ENCODE peak calls at places on chromosomes 7 and 10, in four cellular contexts. One of them, this sample, is unnamed.

GRCh38 chr10:65670087-65670486 is 1255.7 kb upstream of the LRRTM3 start:
- DNase-seq in neuronal stem cell: no peak
- DNase-seq in mucosa of descending colon: no peak
- DNase-seq in fibroblast of lung: peak; percentile 42
- DNase-seq in this sample: no peak

GRCh38 chr7:28768577-28769147 is 189.5 kb downstream of the TRIL start:
- DNase-seq in neuronal stem cell: no peak
- DNase-seq in fibroblast of lung: peak; percentile 50
- DNase-seq in mucosa of descending colon: no peak
- DNase-seq in this sample: no peak

GRCh38 chr7:32660936-32661335 is 165.6 kb downstream of the AVL9 start:
- DNase-seq in fibroblast of lung: no peak
- DNase-seq in mucosa of descending colon: no peak
- DNase-seq in neuronal stem cell: no peak
- DNase-seq in this sample: no peak

GRCh38 chr7:115008465-115009114 is 86.7 kb downstream of the MDFIC start:
- DNase-seq in fibroblast of lung: peak; percentile 82
- DNase-seq in mucosa of descending colon: peak; percentile 39
- DNase-seq in neuronal stem cell: no peak
- DNase-seq in this sample: no peak

GRCh38 chr7:46586406-46586805 is 665.3 kb upstream of the IGFBP3 start:
- DNase-seq in mucosa of descending colon: no peak
- DNase-seq in neuronal stem cell: no peak
- DNase-seq in fibroblast of lung: peak; percentile 69
- DNase-seq in this sample: no peak

GRCh38 chr10:87750001-87750651 is 67.9 kb downstream of the ATAD1 start:
- DNase-seq in fibroblast of lung: peak; percentile 57
- DNase-seq in mucosa of descending colon: no peak
- DNase-seq in neuronal stem cell: no peak
- DNase-seq in this sample: no peak

GRCh38 chr10:103793920-103794883 is 61.2 kb downstream of the SH3PXD2A start:
- DNase-seq in mucosa of descending colon: peak; percentile 87
- DNase-seq in neuronal stem cell: no peak
- DNase-seq in fibroblast of lung: no peak
- DNase-seq in this sample: no peak

GRCh38 chr10:1551636-1552338 is 185.5 kb downstream of the ADARB2 start:
- DNase-seq in neuronal stem cell: no peak
- DNase-seq in fibroblast of lung: no peak
- DNase-seq in mucosa of descending colon: no peak
- DNase-seq in this sample: no peak

GRCh38 chr10:101766306-101766705 is 9.6 kb downstream of the FGF8 start:
- DNase-seq in mucosa of descending colon: no peak
- DNase-seq in neuronal stem cell: no peak
- DNase-seq in fibroblast of lung: no peak
- DNase-seq in this sample: no peak

GRCh38 chr10:99711129-99711719 is 20.7 kb downstream of the COX15 start:
- DNase-seq in neuronal stem cell: no peak
- DNase-seq in fibroblast of lung: peak; percentile 76
- DNase-seq in mucosa of descending colon: peak; percentile 81
- DNase-seq in this sample: no peak

GRCh38 chr10:43857206-43857952 is 208.7 kb upstream of the ZNF32 start:
- DNase-seq in fibroblast of lung: peak; percentile 85
- DNase-seq in mucosa of descending colon: no peak
- DNase-seq in neuronal stem cell: no peak
- DNase-seq in this sample: no peak

GRCh38 chr7:6430271-6430940 is 17.3 kb downstream of the DAGLB start:
- DNase-seq in fibroblast of lung: peak; percentile 65
- DNase-seq in mucosa of descending colon: no peak
- DNase-seq in neuronal stem cell: no peak
- DNase-seq in this sample: no peak

GRCh38 chr7:111866787-111867186 is 304.5 kb upstream of the IMMP2L start:
- DNase-seq in neuronal stem cell: no peak
- DNase-seq in fibroblast of lung: no peak
- DNase-seq in mucosa of descending colon: no peak
- DNase-seq in this sample: no peak

GRCh38 chr7:105690286-105690915 is 109.1 kb upstream of the EFCAB10 start:
- DNase-seq in neuronal stem cell: no peak
- DNase-seq in mucosa of descending colon: no peak
- DNase-seq in fibroblast of lung: no peak
- DNase-seq in this sample: no peak

GRCh38 chr10:79090134-79090803 is 21.5 kb downstream of the ZMIZ1 start:
- DNase-seq in mucosa of descending colon: no peak
- DNase-seq in neuronal stem cell: no peak
- DNase-seq in fibroblast of lung: no peak
- DNase-seq in this sample: no peak

GRCh38 chr10:23702977-23703414 is 264.1 kb downstream of the OTUD1 start:
- DNase-seq in neuronal stem cell: peak; percentile 67
- DNase-seq in fibroblast of lung: peak; percentile 64
- DNase-seq in mucosa of descending colon: peak; percentile 59
- DNase-seq in this sample: no peak

GRCh38 chr7:45031829-45032228 is 31.8 kb downstream of the CCM2 start:
- DNase-seq in neuronal stem cell: no peak
- DNase-seq in mucosa of descending colon: no peak
- DNase-seq in fibroblast of lung: no peak
- DNase-seq in this sample: no peak

GRCh38 chr7:42856605-42856987 is 55.3 kb downstream of the C7orf25 start:
- DNase-seq in neuronal stem cell: no peak
- DNase-seq in mucosa of descending colon: no peak
- DNase-seq in fibroblast of lung: no peak
- DNase-seq in this sample: no peak

GRCh38 chr10:71604324-71605018 is 115.1 kb downstream of the C10orf105 start:
- DNase-seq in mucosa of descending colon: peak; percentile 72
- DNase-seq in neuronal stem cell: no peak
- DNase-seq in fibroblast of lung: no peak
- DNase-seq in this sample: peak; percentile 68

GRCh38 chr7:155265960-155266359 is 31.7 kb upstream of the INSIG1 start:
- DNase-seq in neuronal stem cell: no peak
- DNase-seq in fibroblast of lung: no peak
- DNase-seq in mucosa of descending colon: no peak
- DNase-seq in this sample: no peak

GRCh38 chr7:48627153-48627552 is 297.2 kb upstream of the CDC14C start:
- DNase-seq in fibroblast of lung: no peak
- DNase-seq in mucosa of descending colon: no peak
- DNase-seq in neuronal stem cell: no peak
- DNase-seq in this sample: no peak

GRCh38 chr7:77497079-77497478 is 40.0 kb upstream of the PTPN12 start:
- DNase-seq in neuronal stem cell: no peak
- DNase-seq in fibroblast of lung: no peak
- DNase-seq in mucosa of descending colon: no peak
- DNase-seq in this sample: no peak

GRCh38 chr7:112866424-112866823 is 76.2 kb upstream of the TMEM168 start:
- DNase-seq in neuronal stem cell: no peak
- DNase-seq in mucosa of descending colon: peak; percentile 12
- DNase-seq in fibroblast of lung: no peak
- DNase-seq in this sample: no peak

GRCh38 chr10:122113161-122113944 is 124.4 kb downstream of the TACC2 start:
- DNase-seq in fibroblast of lung: peak; percentile 74
- DNase-seq in neuronal stem cell: peak; percentile 15
- DNase-seq in mucosa of descending colon: peak; percentile 78
- DNase-seq in this sample: no peak

GRCh38 chr10:115402690-115403089 is 309.5 kb downstream of the ATRNL1 start:
- DNase-seq in neuronal stem cell: no peak
- DNase-seq in mucosa of descending colon: no peak
- DNase-seq in fibroblast of lung: peak; percentile 79
- DNase-seq in this sample: no peak

GRCh38 chr10:125448596-125448995 is 234.4 kb downstream of the TEX36 start:
- DNase-seq in neuronal stem cell: peak; percentile 20
- DNase-seq in fibroblast of lung: peak; percentile 5
- DNase-seq in mucosa of descending colon: peak; percentile 62
- DNase-seq in this sample: no peak

GRCh38 chr10:34171957-34172527 is 643.1 kb downstream of the PARD3 start:
- DNase-seq in mucosa of descending colon: no peak
- DNase-seq in neuronal stem cell: no peak
- DNase-seq in fibroblast of lung: peak; percentile 83
- DNase-seq in this sample: no peak

GRCh38 chr7:24216576-24217116 is 67.3 kb upstream of the NPY start:
- DNase-seq in neuronal stem cell: no peak
- DNase-seq in fibroblast of lung: peak; percentile 82
- DNase-seq in mucosa of descending colon: no peak
- DNase-seq in this sample: no peak

GRCh38 chr7:2403718-2404648 is 572 bp downstream of the CHST12 start:
- DNase-seq in mucosa of descending colon: peak; percentile 39
- DNase-seq in neuronal stem cell: peak; percentile 43
- DNase-seq in fibroblast of lung: peak; percentile 22
- DNase-seq in this sample: peak; percentile 35

GRCh38 chr7:2404714-2405119 is 1.3 kb downstream of the CHST12 start:
- DNase-seq in mucosa of descending colon: no peak
- DNase-seq in fibroblast of lung: no peak
- DNase-seq in neuronal stem cell: no peak
- DNase-seq in this sample: no peak

GRCh38 chr7:2403014-2403717 is at the start of gene CHST12:
- DNase-seq in mucosa of descending colon: peak; percentile 97
- DNase-seq in neuronal stem cell: peak; percentile 92
- DNase-seq in fibroblast of lung: peak; percentile 93
- DNase-seq in this sample: peak; percentile 96

GRCh38 chr7:2405201-2405600 is 1.8 kb downstream of the CHST12 start:
- DNase-seq in mucosa of descending colon: no peak
- DNase-seq in neuronal stem cell: no peak
- DNase-seq in fibroblast of lung: no peak
- DNase-seq in this sample: no peak

DNA sequence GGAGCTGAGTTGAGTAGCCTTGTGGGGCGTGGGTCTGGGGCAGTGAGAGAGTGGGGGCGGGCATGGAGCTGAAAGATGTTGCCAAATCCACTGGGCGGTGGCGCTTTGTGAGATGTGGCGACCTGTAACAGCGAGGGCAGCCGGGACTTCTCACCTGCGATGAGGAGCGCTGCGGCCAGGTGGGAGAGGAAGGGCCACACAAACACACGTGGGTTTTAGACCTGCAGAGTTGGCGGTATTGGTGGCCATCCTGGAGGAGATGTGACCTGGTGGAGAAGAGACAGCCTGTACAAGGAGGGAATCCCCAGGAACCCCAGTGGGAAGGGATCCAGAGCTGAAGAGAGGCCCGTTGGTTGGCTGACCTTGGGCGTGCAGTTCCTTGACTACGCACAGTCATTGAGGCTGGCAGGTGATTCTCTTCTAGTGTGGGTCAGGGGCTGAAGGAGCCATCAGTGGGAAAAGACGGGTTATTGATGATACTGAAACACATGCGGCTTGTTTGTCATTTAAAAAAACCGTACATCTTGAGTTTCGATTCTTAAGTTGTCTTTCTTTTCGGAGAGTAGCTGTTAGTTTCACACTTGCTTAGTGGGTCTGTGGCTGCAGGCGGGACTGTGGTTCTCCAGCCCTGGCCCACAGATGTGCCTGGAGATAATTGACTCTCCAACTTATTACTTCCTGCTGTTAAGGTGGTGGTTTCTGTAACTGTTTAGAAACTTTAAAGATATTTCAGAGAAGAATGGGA is 2.4 kb downstream of the CHST12 start:
- DNase-seq in fibroblast of lung: no peak
- DNase-seq in mucosa of descending colon: peak; percentile 46
- DNase-seq in neuronal stem cell: no peak
- DNase-seq in this sample: peak; percentile 67
- H3K4me3 ChIP-seq in fibroblast of lung: no peak overlapping the region
- H3K4me3 ChIP-seq in mucosa of descending colon: no peak overlapping the region
- H3K4me3 ChIP-seq in neuronal stem cell: peak overlapping the region; percentile 22
- H3K4me3 ChIP-seq in this sample: peak overlapping the region; percentile 16

DNA sequence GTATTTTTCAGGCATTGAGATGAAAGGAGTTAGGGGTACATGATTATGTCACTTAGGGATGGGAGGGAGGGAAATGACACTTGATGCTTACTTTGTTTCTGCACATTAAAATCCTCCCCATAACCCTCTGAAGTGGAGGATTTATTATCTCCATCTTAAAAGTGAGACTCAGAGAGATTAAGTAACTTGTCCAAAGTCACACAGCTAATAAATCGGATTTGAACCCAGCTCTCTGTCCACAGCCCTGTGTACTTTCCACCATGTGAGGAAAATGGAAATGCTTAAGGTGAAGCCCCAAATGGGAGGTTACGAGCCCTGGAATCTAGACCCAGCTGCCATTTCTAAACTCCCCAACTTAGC is 58.6 kb downstream of the HK1 start:
- DNase-seq in mucosa of descending colon: no peak
- DNase-seq in neuronal stem cell: no peak
- DNase-seq in fibroblast of lung: no peak
- DNase-seq in this sample: no peak
- H3K4me3 ChIP-seq in mucosa of descending colon: no peak overlapping the region
- H3K4me3 ChIP-seq in neuronal stem cell: no peak overlapping the region
- H3K4me3 ChIP-seq in fibroblast of lung: no peak overlapping the region
- H3K4me3 ChIP-seq in this sample: no peak overlapping the region

GRCh38 chr7:100493476-100494264 is 9.9 kb downstream of the NYAP1 start:
- DNase-seq in neuronal stem cell: no peak
- DNase-seq in fibroblast of lung: peak; percentile 38
- DNase-seq in mucosa of descending colon: no peak
- DNase-seq in this sample: peak; percentile 46

GRCh38 chr7:100491192-100491578 is 7.5 kb downstream of the NYAP1 start:
- DNase-seq in mucosa of descending colon: no peak
- DNase-seq in neuronal stem cell: no peak
- DNase-seq in fibroblast of lung: no peak
- DNase-seq in this sample: no peak

GRCh38 chr7:100489824-100490223 is 6.1 kb downstream of the NYAP1 start:
- DNase-seq in fibroblast of lung: peak; percentile 97
- DNase-seq in mucosa of descending colon: peak; percentile 55
- DNase-seq in neuronal stem cell: peak; percentile 98
- DNase-seq in this sample: no peak

GRCh38 chr7:100490483-100491191 is 6.9 kb downstream of the NYAP1 start:
- DNase-seq in neuronal stem cell: no peak
- DNase-seq in mucosa of descending colon: no peak
- DNase-seq in fibroblast of lung: no peak
- DNase-seq in this sample: no peak

GRCh38 chr7:100492738-100493475 is 9.2 kb downstream of the NYAP1 start:
- DNase-seq in mucosa of descending colon: no peak
- DNase-seq in fibroblast of lung: no peak
- DNase-seq in neuronal stem cell: no peak
- DNase-seq in this sample: no peak
- H3K4me3 ChIP-seq in mucosa of descending colon: no peak overlapping the region
- H3K4me3 ChIP-seq in fibroblast of lung: no peak overlapping the region
- H3K4me3 ChIP-seq in neuronal stem cell: no peak overlapping the region
- H3K4me3 ChIP-seq in this sample: peak overlapping the region; percentile 41

DNA sequence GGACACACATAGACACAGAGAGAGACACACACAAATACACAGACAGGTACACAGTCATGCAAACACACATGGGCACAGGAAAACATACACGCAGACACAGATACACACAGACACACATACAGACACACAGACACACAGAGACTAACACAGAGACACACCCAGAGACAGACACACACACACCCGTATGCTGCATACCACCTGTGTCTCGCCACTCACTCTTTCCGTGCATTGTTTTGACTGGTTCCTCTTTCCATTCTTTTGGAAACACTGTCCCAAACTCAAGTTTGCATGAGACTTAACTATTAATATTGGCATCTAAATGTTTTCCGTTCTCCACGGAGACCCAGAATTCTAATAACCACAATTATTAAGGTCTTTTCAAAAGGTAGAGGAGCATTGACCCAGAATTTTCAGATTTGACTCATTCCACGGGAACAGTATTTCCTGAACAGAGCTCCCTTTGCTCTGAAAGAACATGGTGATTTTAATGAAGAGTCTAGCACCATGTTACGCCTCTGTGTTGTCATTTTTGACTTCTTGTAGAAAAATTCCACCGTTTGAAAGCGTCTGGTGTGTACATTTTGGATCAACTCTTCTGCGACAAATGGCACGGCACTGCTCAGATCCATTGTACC is 141.2 kb upstream of the RNF32 start:
- DNase-seq in fibroblast of lung: no peak
- DNase-seq in mucosa of descending colon: no peak
- DNase-seq in neuronal stem cell: no peak
- DNase-seq in this sample: no peak
- H3K4me3 ChIP-seq in fibroblast of lung: no peak overlapping the region
- H3K4me3 ChIP-seq in mucosa of descending colon: no peak overlapping the region
- H3K4me3 ChIP-seq in neuronal stem cell: peak overlapping the region; percentile 55
- H3K4me3 ChIP-seq in this sample: no peak overlapping the region